ENCODE peak calls at places on chromosomes 1 and 21, in five cellular contexts. One of them, this sample, is unnamed.

GRCh38 chr21:41141031-41141457 is 26.9 kb upstream of the BACE2 start:
- DNase-seq in activated CD8-positive, alpha-beta T cell treated with anti-CD3 and anti-CD28 coated beads, Interleukin-2, amount 10 ng/mL, durations not matched to agents 7 days and 5 days: no peak
- DNase-seq in naive B cell: no peak
- DNase-seq in sigmoid colon: no peak
- DNase-seq in NB4: no peak
- DNase-seq in this sample: no peak

GRCh38 chr1:13807213-13807612 is 107.2 kb downstream of the PRDM2 start:
- DNase-seq in activated CD8-positive, alpha-beta T cell treated with anti-CD3 and anti-CD28 coated beads, Interleukin-2, amount 10 ng/mL, durations not matched to agents 7 days and 5 days: no peak
- DNase-seq in naive B cell: no peak
- DNase-seq in sigmoid colon: no peak
- DNase-seq in NB4: peak; percentile 26
- DNase-seq in this sample: peak; percentile 86

GRCh38 chr1:8259498-8260290 is 58.2 kb upstream of the SLC45A1 start:
- DNase-seq in activated CD8-positive, alpha-beta T cell treated with anti-CD3 and anti-CD28 coated beads, Interleukin-2, amount 10 ng/mL, durations not matched to agents 7 days and 5 days: no peak
- DNase-seq in naive B cell: no peak
- DNase-seq in sigmoid colon: peak; percentile 86
- DNase-seq in NB4: no peak
- DNase-seq in this sample: no peak

GRCh38 chr1:91529856-91530255 is 29.2 kb downstream of the CDC7 start:
- DNase-seq in activated CD8-positive, alpha-beta T cell treated with anti-CD3 and anti-CD28 coated beads, Interleukin-2, amount 10 ng/mL, durations not matched to agents 7 days and 5 days: no peak
- DNase-seq in naive B cell: no peak
- DNase-seq in sigmoid colon: no peak
- DNase-seq in NB4: peak; percentile 9
- DNase-seq in this sample: no peak

GRCh38 chr1:121458291-121459048 is 273.7 kb downstream of the SRGAP2C start:
- DNase-seq in activated CD8-positive, alpha-beta T cell treated with anti-CD3 and anti-CD28 coated beads, Interleukin-2, amount 10 ng/mL, durations not matched to agents 7 days and 5 days: no peak
- DNase-seq in naive B cell: peak; percentile 73
- DNase-seq in sigmoid colon: no peak
- DNase-seq in NB4: peak; percentile 86
- DNase-seq in this sample: peak; percentile 92

GRCh38 chr1:11761988-11762406 is at the start of gene C1orf167:
- DNase-seq in activated CD8-positive, alpha-beta T cell treated with anti-CD3 and anti-CD28 coated beads, Interleukin-2, amount 10 ng/mL, durations not matched to agents 7 days and 5 days: peak; percentile 34
- DNase-seq in naive B cell: no peak
- DNase-seq in sigmoid colon: no peak
- DNase-seq in NB4: no peak
- DNase-seq in this sample: no peak

GRCh38 chr1:6448749-6449631 is 17.0 kb downstream of the TNFRSF25 start:
- DNase-seq in activated CD8-positive, alpha-beta T cell treated with anti-CD3 and anti-CD28 coated beads, Interleukin-2, amount 10 ng/mL, durations not matched to agents 7 days and 5 days: no peak
- DNase-seq in naive B cell: no peak
- DNase-seq in sigmoid colon: no peak
- DNase-seq in NB4: peak; percentile 57
- DNase-seq in this sample: peak; percentile 46

GRCh38 chr1:28313710-28314510 is 14.9 kb upstream of the MED18 start:
- DNase-seq in activated CD8-positive, alpha-beta T cell treated with anti-CD3 and anti-CD28 coated beads, Interleukin-2, amount 10 ng/mL, durations not matched to agents 7 days and 5 days: no peak
- DNase-seq in naive B cell: no peak
- DNase-seq in sigmoid colon: no peak
- DNase-seq in NB4: peak; percentile 68
- DNase-seq in this sample: no peak

GRCh38 chr1:92952714-92953113 is 8.5 kb downstream of the DIPK1A start:
- DNase-seq in activated CD8-positive, alpha-beta T cell treated with anti-CD3 and anti-CD28 coated beads, Interleukin-2, amount 10 ng/mL, durations not matched to agents 7 days and 5 days: no peak
- DNase-seq in naive B cell: no peak
- DNase-seq in sigmoid colon: no peak
- DNase-seq in NB4: no peak
- DNase-seq in this sample: peak; percentile 39

GRCh38 chr1:174883361-174883760 is 116.4 kb upstream of the CACYBP start:
- DNase-seq in activated CD8-positive, alpha-beta T cell treated with anti-CD3 and anti-CD28 coated beads, Interleukin-2, amount 10 ng/mL, durations not matched to agents 7 days and 5 days: no peak
- DNase-seq in naive B cell: no peak
- DNase-seq in sigmoid colon: no peak
- DNase-seq in NB4: peak; percentile 21
- DNase-seq in this sample: no peak